ENCODE peak calls at places on chromosomes 13 and 19, in five cellular contexts. M is smooth muscle cell of the brain vasculature, P is amniotic epithelial cell, A is pulmonary artery endothelial cell, Z is tibial nerve. E is an unnamed sample.

GRCh38 chr13:48126944-48127814 is 32.3 kb upstream of the MED4 start:
- DNase-seq in Z (peak; percentile 75), A (no peak), M (peak; percentile 36), P (peak; percentile 64), E (no peak)

GRCh38 chr19:4057913-4058695 is 8.6 kb downstream of the ZBTB7A start:
- DNase-seq in Z (peak; percentile 87), M (no peak), P (peak; percentile 87), A (peak; percentile 40), E (peak; percentile 71)

GRCh38 chr13:85742355-85742754 is 56.9 kb downstream of the SLITRK6 start:
- DNase-seq in A (no peak), M (no peak), P (no peak), Z (no peak), E (no peak)

GRCh38 chr13:34513526-34513925 is 428.5 kb upstream of the NBEA start:
- DNase-seq in P (no peak), M (no peak), A (no peak), Z (no peak), E (no peak)

GRCh38 chr19:29263305-29264080 is 50.5 kb upstream of the UQCRFS1 start:
- DNase-seq in Z (peak; percentile 55), A (no peak), P (no peak), M (no peak), E (no peak)

GRCh38 chr19:32362318-32362691 is 16.9 kb downstream of the ZNF507 start:
- DNase-seq in P (no peak), M (no peak), A (no peak), Z (no peak), E (no peak)

GRCh38 chr19:55068803-55069136 is 5.8 kb upstream of the RDH13 start:
- DNase-seq in A (no peak), Z (no peak), P (no peak), M (no peak), E (no peak)

GRCh38 chr13:52597676-52598075 is 44.6 kb upstream of the HNRNPA1L2 start:
- DNase-seq in M (no peak), Z (no peak), A (no peak), P (no peak), E (no peak)

GRCh38 chr19:690203-690602 is 5.0 kb downstream of the PRSS57 start:
- DNase-seq in A (no peak), M (no peak), P (no peak), Z (no peak), E (no peak)

GRCh38 chr19:3360494-3361383 is 5.6 kb upstream of the NFIC start:
- DNase-seq in P (no peak), Z (no peak), M (no peak), A (no peak), E (no peak)

GRCh38 chr19:35885225-35885624 is 15.1 kb downstream of the NFKBID start:
- DNase-seq in A (no peak), M (no peak), P (no peak), Z (no peak), E (no peak)

GRCh38 chr13:49655906-49656305 is 27.6 kb downstream of the ARL11 start:
- DNase-seq in M (no peak), A (no peak), P (peak; percentile 69), Z (no peak), E (no peak)

GRCh38 chr13:27869436-27870090 is 50.2 kb upstream of the PDX1 start:
- DNase-seq in M (no peak), Z (no peak), A (no peak), P (no peak), E (no peak)

GRCh38 chr13:44207476-44207875 is 166.1 kb upstream of the SERP2 start:
- DNase-seq in P (no peak), M (no peak), Z (no peak), A (no peak), E (no peak)

GRCh38 chr13:111247552-111247951 is 72.9 kb upstream of the TEX29 start:
- DNase-seq in M (no peak), A (no peak), P (no peak), Z (no peak), E (no peak)

GRCh38 chr19:33815410-33816340 is 19.0 kb downstream of the KCTD15 start:
- DNase-seq in A (no peak), P (peak; percentile 69), Z (no peak), M (no peak), E (peak; percentile 40)

GRCh38 chr19:4910594-4911273 is 1.4 kb downstream of the UHRF1 start:
- DNase-seq in P (peak; percentile 44), M (no peak), Z (peak; percentile 21), A (no peak), E (no peak)

GRCh38 chr13:87147076-87147475 is 524.1 kb upstream of the SLITRK5 start:
- DNase-seq in M (no peak), Z (no peak), P (peak; percentile 79), A (no peak), E (no peak)

E was measured in ascending aorta.